ENCODE peak calls at places on chromosomes 7 and 10, in nine cellular contexts. B is IMR-90, L is BJ, V is heart right ventricle, O is pancreas, W is choroid plexus epithelial cell, Q is AG09309, A is NB4, S is PC-3. U is an unnamed sample.

GRCh38 chr10:106181491-106181890 is 983.0 kb downstream of the SORCS1 start:
- DNase-seq in B (peak; percentile 6), L (peak; percentile 16), V (no peak), O (no peak), W (peak; percentile 83), Q (no peak), A (no peak), S (no peak), U (no peak)

GRCh38 chr10:48299066-48299465 is 7.4 kb upstream of the MAPK8 start:
- DNase-seq in B (no peak), L (no peak), V (no peak), O (no peak), W (no peak), Q (no peak), A (no peak), S (no peak), U (no peak)

GRCh38 chr10:132921818-132922807 is 20.3 kb downstream of the CFAP46 start:
- DNase-seq in B (no peak), L (no peak), V (no peak), O (no peak), W (no peak), Q (no peak), A (peak; percentile 36), S (no peak), U (no peak)

GRCh38 chr7:21076054-21076453 is 289.4 kb upstream of the SP8 start:
- DNase-seq in B (no peak), L (no peak), V (no peak), O (no peak), W (no peak), Q (no peak), A (no peak), S (no peak), U (no peak)

GRCh38 chr10:15370212-15370740 is 813 bp downstream of the FAM171A1 start:
- DNase-seq in B (peak; percentile 16), L (no peak), V (peak; percentile 33), O (peak; percentile 8), W (peak; percentile 30), Q (no peak), A (no peak), S (no peak), U (no peak)

GRCh38 chr10:129123428-129123827 is 343.6 kb upstream of the MGMT start:
- DNase-seq in B (no peak), L (no peak), V (no peak), O (no peak), W (no peak), Q (no peak), A (no peak), S (no peak), U (no peak)

GRCh38 chr7:45595809-45596664 is 21.9 kb downstream of the ADCY1 start:
- DNase-seq in B (no peak), L (no peak), V (no peak), O (no peak), W (no peak), Q (no peak), A (no peak), S (no peak), U (no peak)

GRCh38 chr7:20217193-20217948 is at the start of gene MACC1:
- DNase-seq in B (no peak), L (no peak), V (no peak), O (peak; percentile 81), W (no peak), Q (no peak), A (peak; percentile 79), S (peak; percentile 95), U (no peak)

GRCh38 chr7:102264367-102264891 is 22.2 kb upstream of the SH2B2 start:
- DNase-seq in B (peak; percentile 78), L (no peak), V (no peak), O (no peak), W (peak; percentile 13), Q (no peak), A (peak; percentile 83), S (no peak), U (no peak)

GRCh38 chr10:121152033-121152432 is 300.9 kb downstream of the WDR11 start:
- DNase-seq in B (no peak), L (no peak), V (no peak), O (no peak), W (no peak), Q (no peak), A (no peak), S (no peak), U (no peak)

GRCh38 chr10:101536800-101537199 is 51.3 kb downstream of the POLL start:
- DNase-seq in B (peak; percentile 27), L (no peak), V (no peak), O (no peak), W (peak; percentile 58), Q (no peak), A (peak; percentile 53), S (peak; percentile 53), U (no peak)

GRCh38 chr7:157675427-157675930 is 338.7 kb downstream of the DNAJB6 start:
- DNase-seq in B (no peak), L (no peak), V (no peak), O (no peak), W (no peak), Q (no peak), A (no peak), S (no peak), U (no peak)

GRCh38 chr10:114266521-114266920 is 27.5 kb downstream of the VWA2 start:
- DNase-seq in B (peak; percentile 50), L (no peak), V (peak; percentile 42), O (peak; percentile 79), W (peak; percentile 80), Q (no peak), A (no peak), S (peak; percentile 67), U (no peak)

GRCh38 chr10:110793128-110793812 is 78.5 kb upstream of the PDCD4 start:
- DNase-seq in B (no peak), L (no peak), V (no peak), O (no peak), W (no peak), Q (no peak), A (no peak), S (no peak), U (no peak)

GRCh38 chr10:95655571-95656290 is 780 bp downstream of the ALDH18A1 start:
- DNase-seq in B (peak; percentile 50), L (no peak), V (no peak), O (peak; percentile 7), W (peak; percentile 43), Q (no peak), A (peak; percentile 57), S (peak; percentile 6), U (no peak)

GRCh38 chr10:127977368-127978009 is 70.6 kb downstream of the PTPRE start:
- DNase-seq in B (peak; percentile 44), L (no peak), V (peak; percentile 78), O (peak; percentile 36), W (peak; percentile 65), Q (peak; percentile 23), A (peak; percentile 72), S (peak; percentile 17), U (peak; percentile 47)

GRCh38 chr10:32937824-32938482 is 20.1 kb downstream of the ITGB1 start:
- DNase-seq in B (peak; percentile 64), L (no peak), V (no peak), O (no peak), W (peak; percentile 76), Q (no peak), A (no peak), S (no peak), U (no peak)

GRCh38 chr7:64654796-64655548 is 11.0 kb upstream of the ZNF107 start:
- DNase-seq in B (no peak), L (no peak), V (no peak), O (no peak), W (no peak), Q (no peak), A (no peak), S (no peak), U (no peak)

GRCh38 chr10:46528675-46529615 is 27.5 kb downstream of the GPRIN2 start:
- DNase-seq in B (no peak), L (no peak), V (no peak), O (no peak), W (peak; percentile 17), Q (no peak), A (no peak), S (no peak), U (no peak)
- TF ChIP-seq CTCF in B (no peak), L (no peak), V (no peak), O (no peak), W (no peak), Q (no peak), A (no peak), S (no peak), U (no peak)

GRCh38 chr10:85657478-85658113 is 709.0 kb downstream of the GRID1 start:
- DNase-seq in B (no peak), L (no peak), V (peak; percentile 23), O (no peak), W (no peak), Q (no peak), A (no peak), S (no peak), U (no peak)
- H3K4me3 ChIP-seq in B (no peak overlapping the region), L (no peak overlapping the region), V (no peak overlapping the region), O (no peak overlapping the region), W (no peak overlapping the region), Q (no peak overlapping the region), A (no peak overlapping the region), S (no peak overlapping the region), U (no peak overlapping the region)

GRCh38 chr7:25995893-25996529 is 156.0 kb upstream of the NFE2L3 start:
- DNase-seq in B (no peak), L (no peak), V (no peak), O (peak; percentile 54), W (no peak), Q (no peak), A (no peak), S (no peak), U (no peak)
- TF ChIP-seq CTCF in B (no peak), L (no peak), V (no peak), O (no peak), W (peak; percentile 9), Q (no peak), A (peak; percentile 25), S (peak; percentile 42), U (peak; percentile 72)

GRCh38 chr7:80774843-80775242 is 136.4 kb downstream of the CD36 start:
- DNase-seq in B (no peak), L (no peak), V (no peak), O (no peak), W (no peak), Q (no peak), A (no peak), S (no peak), U (no peak)

GRCh38 chr7:80772347-80773101 is 134.1 kb downstream of the CD36 start:
- DNase-seq in B (no peak), L (no peak), V (no peak), O (no peak), W (no peak), Q (no peak), A (no peak), S (no peak), U (no peak)

GRCh38 chr7:80773787-80774508 is 135.5 kb downstream of the CD36 start:
- DNase-seq in B (no peak), L (no peak), V (no peak), O (no peak), W (no peak), Q (no peak), A (no peak), S (no peak), U (no peak)

GRCh38 chr7:80775481-80775880 is 137.0 kb downstream of the CD36 start:
- DNase-seq in B (no peak), L (no peak), V (no peak), O (no peak), W (no peak), Q (no peak), A (no peak), S (no peak), U (no peak)

DNA sequence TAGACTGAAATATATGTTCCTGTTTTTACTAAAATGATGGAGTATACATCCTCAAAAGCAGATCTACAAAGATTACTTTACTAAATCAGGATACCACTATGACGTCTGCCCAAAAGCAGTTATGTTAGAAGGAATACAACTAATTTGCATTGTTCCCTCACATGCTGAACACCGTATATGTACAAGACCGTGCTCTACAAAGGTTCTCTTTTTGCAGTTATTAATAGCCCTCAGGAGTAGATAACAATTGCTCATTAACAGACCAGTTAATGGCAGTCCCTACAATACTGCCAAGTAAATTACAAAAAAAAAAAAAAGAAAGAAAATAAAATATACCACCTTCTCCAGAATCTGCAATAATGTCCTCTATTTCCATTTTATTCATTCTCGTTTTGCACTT is 137.5 kb downstream of the CD36 start:
- DNase-seq in B (no peak), L (no peak), V (no peak), O (no peak), W (no peak), Q (no peak), A (no peak), S (no peak), U (no peak)
- H3K4me3 ChIP-seq in B (no peak overlapping the region), L (no peak overlapping the region), V (no peak overlapping the region), O (no peak overlapping the region), W (no peak overlapping the region), Q (no peak overlapping the region), A (no peak overlapping the region), S (no peak overlapping the region), U (no peak overlapping the region)